ENCODE peak calls at places on chromosomes 11 and 22, in seven cellular contexts. L, G, P, C, D, Y and J are unnamed samples.

GRCh38 chr22:22410677-22411076 is 97.9 kb downstream of the ZNF280B start:
- DNase-seq in D (no peak), C (no peak), P (no peak), L (no peak), G (no peak), Y (no peak), J (no peak)

GRCh38 chr11:60924906-60925684 is 835 bp downstream of the TMEM132A start:
- DNase-seq in Y (no peak), P (peak; percentile 21), G (no peak), L (no peak), D (peak; percentile 41), C (no peak), J (peak; percentile 51)

GRCh38 chr11:84890706-84891105 is 736.4 kb downstream of the DLG2 start:
- DNase-seq in D (peak; percentile 91), L (no peak), C (no peak), P (peak; percentile 27), G (no peak), Y (peak; percentile 21), J (peak; percentile 32)

GRCh38 chr22:37445501-37445900 is 18.2 kb upstream of the ELFN2 start:
- DNase-seq in L (no peak), Y (no peak), C (no peak), P (no peak), G (no peak), D (no peak), J (no peak)

GRCh38 chr11:35083181-35084061 is 55.5 kb upstream of the CD44 start:
- DNase-seq in C (peak; percentile 46), L (peak; percentile 23), G (peak; percentile 57), D (peak; percentile 6), P (peak; percentile 99), Y (peak; percentile 60), J (peak; percentile 37)

GRCh38 chr11:72646024-72646423 is 28.2 kb downstream of the PDE2A start:
- DNase-seq in Y (no peak), P (no peak), G (no peak), L (no peak), C (no peak), D (no peak), J (no peak)

GRCh38 chr11:113664069-113664980 is 41.8 kb downstream of the TMPRSS5 start:
- DNase-seq in Y (peak; percentile 49), L (no peak), C (peak; percentile 7), P (peak; percentile 67), D (no peak), G (peak; percentile 95), J (no peak)

GRCh38 chr22:35839811-35840739 is 122.4 kb downstream of the APOL5 start:
- DNase-seq in C (peak; percentile 95), Y (peak; percentile 95), G (peak; percentile 91), L (peak; percentile 79), D (peak; percentile 94), P (peak; percentile 97), J (peak; percentile 96)

GRCh38 chr11:127651175-127651887 is 650.8 kb upstream of the KIRREL3 start:
- DNase-seq in D (no peak), L (no peak), G (peak; percentile 80), P (peak; percentile 68), Y (no peak), C (no peak), J (no peak)

GRCh38 chr11:98587884-98588283 is 432.9 kb upstream of the CNTN5 start:
- DNase-seq in L (no peak), G (no peak), C (no peak), D (no peak), Y (no peak), P (no peak), J (no peak)

GRCh38 chr11:2800655-2801531 is 84.7 kb downstream of the CDKN1C start:
- DNase-seq in G (no peak), C (no peak), P (no peak), D (no peak), Y (no peak), L (no peak), J (no peak)

GRCh38 chr11:27532652-27533325 is 26.2 kb upstream of the LIN7C start:
- DNase-seq in L (no peak), G (no peak), C (no peak), Y (no peak), P (peak; percentile 43), D (no peak), J (no peak)

GRCh38 chr11:114256898-114257286 is 39.3 kb upstream of the NNMT start:
- DNase-seq in C (no peak), D (no peak), P (no peak), L (no peak), G (no peak), Y (no peak), J (no peak)

GRCh38 chr11:43145653-43146052 is 166.1 kb upstream of the API5 start:
- DNase-seq in G (no peak), P (no peak), C (no peak), D (no peak), Y (no peak), L (no peak), J (peak; percentile 9)

GRCh38 chr22:39417641-39418040 is 18.1 kb downstream of the TAB1 start:
- DNase-seq in L (no peak), P (no peak), C (no peak), Y (no peak), G (no peak), D (no peak), J (no peak)
- H3K4me3 ChIP-seq in L (no peak overlapping the region), P (no peak overlapping the region), C (no peak overlapping the region), Y (no peak overlapping the region), G (no peak overlapping the region), D (no peak overlapping the region), J (no peak overlapping the region)

DNA sequence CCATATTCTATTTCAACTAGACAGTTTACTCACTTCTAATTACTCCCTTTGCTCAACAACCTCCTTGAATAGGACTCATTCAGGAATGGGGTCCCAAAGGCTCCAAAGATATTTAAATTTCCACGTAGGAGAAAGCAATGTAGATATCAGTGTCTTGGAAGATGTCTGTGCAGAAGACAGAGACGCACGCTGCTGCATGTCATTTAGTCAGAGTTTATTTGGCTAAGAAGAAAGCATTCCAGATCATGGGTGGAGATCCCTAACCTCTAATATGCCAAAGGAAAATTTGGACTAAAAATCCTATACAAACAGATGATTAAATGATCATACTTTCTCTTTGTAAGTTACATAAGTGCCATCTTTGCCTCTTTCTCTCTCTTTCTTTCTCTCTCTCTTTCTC is at the start of gene OR10D3:
- DNase-seq in G (no peak), C (no peak), L (no peak), D (no peak), P (no peak), Y (no peak), J (no peak)
- TF ChIP-seq EZH2 in G (no peak), C (no peak), L (no peak), D (no peak), P (no peak), Y (no peak), J (no peak)

DNA sequence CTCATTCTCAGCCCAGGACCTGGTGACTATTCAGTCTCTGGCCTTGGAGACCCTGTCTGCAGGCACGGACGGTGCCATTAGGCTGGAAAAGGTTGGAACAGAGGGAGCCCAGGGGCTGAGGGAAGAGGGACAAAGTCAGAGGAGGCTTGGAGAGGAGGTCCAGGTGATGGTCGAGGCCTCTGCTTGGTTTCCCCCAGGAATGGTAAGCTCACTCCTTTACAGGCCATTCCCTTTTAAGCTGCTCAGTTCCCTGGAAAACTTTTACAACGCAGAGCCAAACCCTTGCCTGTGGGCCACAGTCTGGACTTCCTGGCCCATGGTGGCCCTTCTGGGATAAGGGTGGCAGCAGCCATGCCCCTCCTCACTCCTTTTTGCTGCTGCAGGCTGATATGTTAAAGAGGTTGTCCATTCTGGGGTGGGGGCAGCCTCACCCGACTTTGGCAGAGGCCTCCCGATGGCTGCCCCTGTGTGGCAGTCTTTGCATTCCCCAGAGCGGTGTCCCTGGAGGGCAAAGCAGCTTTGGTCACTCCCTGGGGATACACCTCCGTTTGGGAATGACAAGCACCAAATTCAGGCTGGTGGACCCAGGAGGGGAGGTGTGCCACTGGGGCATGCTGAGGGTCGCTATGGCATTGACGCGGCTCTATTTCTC is 34.0 kb upstream of the RFPL3 start:
- DNase-seq in Y (no peak), D (no peak), G (no peak), L (no peak), P (no peak), C (no peak), J (no peak)
- TF ChIP-seq EZH2phosphoT487 in Y (no peak), D (no peak), G (no peak), L (no peak), P (no peak), C (no peak), J (no peak)

GRCh38 chr22:42847110-42847509 is 10.0 kb downstream of the ARFGAP3 start:
- DNase-seq in Y (no peak), L (no peak), P (no peak), D (no peak), C (no peak), G (no peak), J (no peak)
- H3K4me3 ChIP-seq in Y (no peak overlapping the region), L (no peak overlapping the region), P (no peak overlapping the region), D (no peak overlapping the region), C (no peak overlapping the region), G (no peak overlapping the region), J (no peak overlapping the region)

GRCh38 chr11:68840661-68841653 is 759 bp downstream of the CPT1A start:
- DNase-seq in D (peak; percentile 34), P (peak; percentile 76), L (peak; percentile 57), G (peak; percentile 59), Y (peak; percentile 69), C (no peak), J (peak; percentile 73)
- TF ChIP-seq EZH2 in D (peak; percentile 95), P (no peak), L (no peak), G (no peak), Y (no peak), C (no peak), J (peak; percentile 51)

GRCh38 chr11:18013790-18014507 is 1.1 kb upstream of the SERGEF start:
- DNase-seq in Y (peak; percentile 13), C (no peak), L (no peak), P (peak; percentile 39), G (no peak), D (peak; percentile 24), J (peak; percentile 60)

GRCh38 chr11:18011633-18012313 is 1.1 kb downstream of the SERGEF start:
- DNase-seq in G (no peak), P (peak; percentile 45), Y (no peak), D (peak; percentile 15), C (no peak), L (no peak), J (no peak)

GRCh38 chr11:18012906-18013781 is at the start of gene SERGEF:
- DNase-seq in C (peak; percentile 71), L (peak; percentile 95), Y (peak; percentile 97), G (peak; percentile 92), P (peak; percentile 89), D (peak; percentile 98), J (peak; percentile 95)

GRCh38 chr11:18010977-18011586 is 1.8 kb downstream of the SERGEF start:
- DNase-seq in D (no peak), P (peak; percentile 13), L (no peak), C (no peak), G (no peak), Y (no peak), J (no peak)

DNA sequence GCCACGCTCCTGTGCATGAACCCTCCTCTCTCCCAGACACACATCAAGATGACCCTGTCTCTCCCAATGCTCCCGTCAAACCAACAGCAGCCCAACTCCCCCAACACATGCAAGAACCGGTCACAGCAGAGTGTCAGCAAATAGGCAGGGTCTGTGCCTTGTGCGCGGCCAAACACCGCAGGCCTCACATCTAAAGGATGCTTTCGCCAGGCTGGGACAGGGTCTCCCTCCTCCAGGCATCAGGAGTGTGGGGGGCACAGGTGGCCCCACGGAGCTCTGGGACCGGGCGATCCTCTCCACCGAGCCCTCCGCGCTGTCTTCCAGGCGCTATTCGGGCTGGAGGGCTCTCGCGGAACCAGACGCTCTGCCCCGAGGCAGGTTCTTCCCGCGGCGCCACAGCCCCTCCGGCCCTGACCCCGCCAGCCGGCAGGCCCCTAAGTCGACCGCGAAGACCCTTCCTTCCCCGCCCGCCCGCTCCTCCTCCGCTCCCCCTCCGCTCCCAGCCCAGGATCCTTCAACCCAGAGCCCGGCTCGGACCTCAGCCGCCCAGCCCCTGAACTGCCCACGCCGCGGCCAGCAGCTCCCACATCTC is 437 bp downstream of the SERGEF start:
- DNase-seq in Y (peak; percentile 30), P (no peak), D (no peak), G (peak; percentile 30), L (no peak), C (no peak), J (peak; percentile 62)
- TF ChIP-seq EZH2phosphoT487 in Y (no peak), P (no peak), D (no peak), G (no peak), L (no peak), C (no peak), J (no peak)